ENCODE peak calls at places on chromosomes 4 and X, in five cellular contexts. P, G, L, R and H are unnamed samples. For H3K27me3, the result is how much of the 10 kb centered on the place peaks cover.

GRCh38 chrX:20046864-20047263 is 56.0 kb upstream of the BCLAF3 start:
- DNase-seq in P (no peak), G (no peak), L (no peak), R (no peak), H (no peak)

GRCh38 chrX:143669395-143669794 is 33.5 kb upstream of the SLITRK4 start:
- DNase-seq in P (no peak), G (no peak), L (peak), R (no peak), H (no peak)

GRCh38 chr4:123144626-123145025 is 222.2 kb upstream of the NUDT6 start:
- DNase-seq in P (no peak), G (no peak), L (no peak), R (no peak), H (no peak)

GRCh38 chr4:113790478-113790877 is 28.9 kb upstream of the CAMK2D start:
- DNase-seq in P (no peak), G (no peak), L (no peak), R (no peak), H (no peak)

GRCh38 chrX:18654873-18655836 is 16.8 kb downstream of the RS1 start:
- DNase-seq in P (no peak), G (no peak), L (no peak), R (no peak), H (no peak)

GRCh38 chr4:153514001-153514526 is 47.9 kb downstream of the TMEM131L start:
- DNase-seq in P (no peak), G (no peak), L (peak), R (no peak), H (peak)

GRCh38 chrX:13495232-13495631 is 74.2 kb upstream of the EGFL6 start:
- DNase-seq in P (no peak), G (peak), L (no peak), R (no peak), H (no peak)

GRCh38 chr4:54658321-54659093 is 750 bp downstream of the KIT start:
- DNase-seq in P (peak), G (peak), L (peak), R (peak), H (peak)

GRCh38 chr4:10161840-10162239 is 45.2 kb upstream of the WDR1 start:
- DNase-seq in P (no peak), G (no peak), L (no peak), R (no peak), H (no peak)

GRCh38 chr4:66653937-66654336 is 891.4 kb downstream of the CENPC start:
- DNase-seq in P (no peak), G (no peak), L (no peak), R (no peak), H (no peak)

GRCh38 chrX:259692-260355 is 21.4 kb upstream of the PLCXD1 start:
- DNase-seq in P (no peak), G (no peak), L (no peak), R (no peak), H (no peak)

GRCh38 chr4:176137626-176138025 is 57.8 kb downstream of the SPATA4 start:
- DNase-seq in P (no peak), G (no peak), L (peak), R (no peak), H (no peak)

GRCh38 chr4:114136067-114136466 is 156.6 kb upstream of the ARSJ start:
- DNase-seq in P (no peak), G (no peak), L (no peak), R (no peak), H (no peak)

GRCh38 chr4:105989411-105990242 is 94.4 kb downstream of the NPNT start:
- DNase-seq in P (peak), G (no peak), L (peak), R (no peak), H (no peak)

GRCh38 chr4:7074423-7074822 is 6.6 kb upstream of the GRPEL1 start:
- DNase-seq in P (no peak), G (no peak), L (peak), R (no peak), H (no peak)

DNA sequence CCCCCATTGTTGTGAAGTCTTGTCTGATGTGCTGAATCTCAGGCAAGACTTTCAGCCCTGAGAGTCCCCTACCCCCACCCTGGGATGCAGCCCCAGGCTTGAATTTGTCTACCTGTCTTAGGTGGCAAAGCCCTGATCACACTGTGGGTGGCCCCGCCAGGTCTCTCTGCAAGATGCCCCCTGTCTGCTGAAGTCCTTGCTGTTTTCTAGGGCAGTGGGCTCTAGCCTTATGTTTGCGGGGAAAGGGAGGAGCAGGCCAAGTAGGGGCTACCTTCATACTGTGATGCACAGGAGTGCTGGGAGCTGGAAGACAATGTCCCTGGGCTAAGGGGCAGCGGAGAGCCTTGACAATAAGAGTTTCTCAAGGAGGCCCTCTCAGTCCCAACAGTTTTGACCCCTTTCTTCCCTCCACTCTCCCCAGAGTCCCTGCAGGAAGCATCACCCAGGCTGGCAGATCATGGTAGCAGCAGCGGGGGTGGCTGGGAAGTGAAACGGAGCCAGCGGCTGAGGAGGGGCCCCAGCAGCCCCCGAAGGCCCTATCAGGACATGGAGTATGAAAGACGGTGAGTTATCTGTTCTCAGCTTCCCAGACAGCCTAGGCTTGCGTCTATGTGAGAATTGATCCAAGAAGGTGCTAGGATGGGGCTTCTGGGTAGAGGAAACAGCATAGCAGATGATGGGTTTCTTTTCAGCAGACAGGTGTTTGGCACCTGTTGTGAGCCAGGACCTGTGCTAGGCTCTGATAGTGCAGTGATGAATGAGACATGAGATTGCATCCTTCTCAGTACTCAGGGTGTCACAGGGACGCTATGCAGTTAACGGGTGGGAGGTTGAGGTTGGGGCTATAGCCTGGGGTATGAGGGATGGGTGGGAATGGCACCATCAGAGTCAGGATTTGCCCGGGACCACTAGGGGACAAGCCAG is 2.2 kb downstream of the RBM10 start:
- DNase-seq in P (no peak), G (no peak), L (no peak), R (no peak), H (no peak)
- H3K4me3 ChIP-seq in P (no peak), G (no peak), L (peak), R (no peak), H (no peak)

GRCh38 chrX:40167240-40168182 is 69.8 kb upstream of the BCOR start:
- DNase-seq in P (no peak), G (peak), L (no peak), R (peak), H (no peak)
- H3K27me3 ChIP-seq in P (under half), G (under half), L (under half), R (under half), H (under half)

GRCh38 chr4:140004580-140005314 is 149.2 kb downstream of the MAML3 start:
- DNase-seq in P (peak), G (peak), L (peak), R (peak), H (peak)
- H3K4me3 ChIP-seq in P (peak), G (peak), L (peak), R (peak), H (peak)

GRCh38 chr4:185369729-185370128 is 26.0 kb downstream of the LRP2BP start:
- DNase-seq in P (no peak), G (no peak), L (no peak), R (no peak), H (no peak)
- H3K27me3 ChIP-seq in P (under half), G (under half), L (under half), R (under half), H (under half)

GRCh38 chr4:68654946-68655721 is 15.3 kb downstream of the UGT2B15 start:
- DNase-seq in P (no peak), G (no peak), L (peak), R (no peak), H (no peak)

GRCh38 chr4:68658672-68659071 is 11.8 kb downstream of the UGT2B15 start:
- DNase-seq in P (no peak), G (no peak), L (no peak), R (no peak), H (no peak)

GRCh38 chr4:68651932-68652331 is 18.5 kb downstream of the UGT2B15 start:
- DNase-seq in P (no peak), G (no peak), L (peak), R (no peak), H (no peak)

DNA sequence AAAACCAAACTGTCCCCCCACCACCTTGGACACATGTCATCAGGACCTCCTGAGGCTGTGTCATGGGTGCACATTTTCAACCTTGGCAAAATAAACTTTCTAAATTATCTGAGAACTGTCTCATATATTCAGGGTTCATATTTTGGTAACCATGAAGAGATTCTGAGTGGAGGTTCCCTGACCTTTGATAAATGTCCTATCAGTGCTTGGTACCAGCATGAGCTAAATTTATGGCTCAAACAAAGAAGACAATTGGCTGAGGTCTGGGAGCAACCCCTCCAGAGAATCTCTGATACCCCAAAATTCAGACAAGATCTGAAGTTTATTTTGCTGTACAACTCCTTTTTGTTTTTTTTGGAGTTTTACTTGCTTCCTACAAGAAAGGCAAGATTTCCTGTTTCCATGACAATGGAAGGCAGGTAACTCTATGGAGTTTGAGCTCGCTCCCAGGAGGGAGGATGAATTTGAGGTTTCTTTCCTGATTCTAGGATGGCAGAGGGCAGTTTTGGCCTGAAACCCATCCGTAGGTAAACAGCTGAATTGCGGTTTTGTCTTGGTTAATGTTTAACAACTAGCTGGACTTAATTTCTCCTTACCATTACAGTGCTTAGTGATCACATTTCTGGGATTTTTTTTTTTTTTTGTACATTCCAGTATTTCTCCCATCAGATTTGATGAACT is 14.5 kb downstream of the UGT2B15 start:
- DNase-seq in P (no peak), G (no peak), L (peak), R (no peak), H (no peak)
- H3K4me3 ChIP-seq in P (no peak), G (no peak), L (peak), R (no peak), H (no peak)